ENCODE peak calls at places on chromosomes 13 and 19, in four cellular contexts. B, I, Z and T are unnamed samples.

GRCh38 chr13:113930711-113931637 is 42.9 kb downstream of the C13orf46 start:
- DNase-seq in B (no peak), I (no peak), Z (no peak), T (peak; percentile 83)

GRCh38 chr19:39951065-39951650 is 16.7 kb upstream of the FCGBP start:
- DNase-seq in B (no peak), I (no peak), Z (no peak), T (no peak)

GRCh38 chr19:18443831-18444230 is 5.9 kb upstream of the ISYNA1 start:
- DNase-seq in B (no peak), I (no peak), Z (no peak), T (no peak)

GRCh38 chr13:36395280-36395679 is 37.0 kb upstream of the CCNA1 start:
- DNase-seq in B (peak; percentile 5), I (no peak), Z (peak; percentile 5), T (peak; percentile 77)

GRCh38 chr13:61778531-61778930 is 362.9 kb upstream of the PCDH20 start:
- DNase-seq in B (no peak), I (no peak), Z (no peak), T (no peak)

GRCh38 chr19:54252243-54252642 is 4.8 kb downstream of the LILRB5 start:
- DNase-seq in B (no peak), I (no peak), Z (no peak), T (no peak)

GRCh38 chr13:107370036-107370785 is 802.3 kb upstream of the ARGLU1 start:
- DNase-seq in B (no peak), I (no peak), Z (no peak), T (no peak)

GRCh38 chr13:36344173-36344572 is 2.0 kb downstream of the SPART start:
- DNase-seq in B (no peak), I (peak; percentile 13), Z (no peak), T (peak; percentile 82)

GRCh38 chr19:42386974-42387707 is 3.0 kb downstream of the CNFN start:
- DNase-seq in B (peak; percentile 63), I (peak; percentile 88), Z (peak; percentile 100), T (peak; percentile 58)

GRCh38 chr19:21586341-21587116 is 81.1 kb downstream of the ZNF429 start:
- DNase-seq in B (no peak), I (no peak), Z (no peak), T (no peak)

GRCh38 chr13:40116008-40116407 is 460.5 kb downstream of the COG6 start:
- DNase-seq in B (peak; percentile 73), I (peak; percentile 41), Z (peak; percentile 60), T (peak; percentile 80)

GRCh38 chr13:108269601-108270328 is at the start of gene TNFSF13B:
- DNase-seq in B (peak; percentile 7), I (no peak), Z (no peak), T (peak; percentile 89)

GRCh38 chr13:95643471-95643813 is 1.1 kb downstream of the DZIP1 start:
- DNase-seq in B (peak; percentile 6), I (no peak), Z (no peak), T (no peak)

GRCh38 chr19:16198363-16198636 is 589 bp downstream of the AP1M1 start:
- DNase-seq in B (no peak), I (no peak), Z (no peak), T (no peak)

GRCh38 chr13:24452044-24452443 is 60.5 kb downstream of the PARP4 start:
- DNase-seq in B (no peak), I (no peak), Z (no peak), T (no peak)

DNA sequence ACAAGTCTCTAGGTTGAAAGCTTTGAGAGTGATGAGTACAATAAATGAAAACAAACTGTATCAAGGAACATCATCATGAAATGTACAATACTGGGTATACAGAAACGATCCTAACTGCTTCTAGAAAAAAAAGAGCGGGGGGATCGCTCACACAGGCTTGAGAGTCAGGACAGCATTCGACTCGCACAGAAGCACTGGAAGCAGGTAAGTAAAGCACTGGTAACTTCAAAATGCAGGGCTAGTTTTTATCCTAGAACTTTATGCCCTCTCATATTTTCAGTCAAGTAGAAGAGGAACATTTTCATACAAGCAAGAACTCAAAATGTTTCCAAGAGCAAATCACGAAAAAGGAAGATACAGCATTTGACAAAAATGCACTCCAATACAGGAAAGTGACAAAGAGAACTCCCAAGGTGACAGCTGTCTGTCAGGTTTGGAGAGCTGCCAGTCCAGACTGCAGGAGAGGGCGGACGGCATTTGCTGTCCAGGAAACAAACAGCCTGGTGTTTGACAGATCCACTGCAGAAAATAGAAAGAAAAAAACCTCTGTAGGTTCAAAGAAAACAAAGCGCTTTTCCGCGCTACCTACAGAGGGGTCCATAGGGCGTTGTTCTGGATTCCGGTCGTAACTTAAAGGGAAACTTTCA is 58.2 kb upstream of the XPO4 start:
- DNase-seq in B (peak; percentile 78), I (no peak), Z (no peak), T (peak; percentile 24)
- H3K4me3 ChIP-seq in B (peak overlapping the region; percentile 42), I (no peak overlapping the region), Z (peak overlapping the region; percentile 27), T (peak overlapping the region; percentile 41)

GRCh38 chr13:97948041-97948440 is 5.4 kb upstream of the IPO5 start:
- DNase-seq in B (no peak), I (no peak), Z (no peak), T (no peak)
- TF ChIP-seq MYC in B (no peak), I (no peak), Z (no peak), T (no peak)

GRCh38 chr19:33808399-33808798 is 11.7 kb downstream of the KCTD15 start:
- DNase-seq in B (no peak), I (no peak), Z (no peak), T (no peak)

GRCh38 chr19:33810821-33811220 is 14.2 kb downstream of the KCTD15 start:
- DNase-seq in B (no peak), I (no peak), Z (no peak), T (no peak)

GRCh38 chr19:33811736-33812387 is 15.2 kb downstream of the KCTD15 start:
- DNase-seq in B (no peak), I (no peak), Z (no peak), T (peak; percentile 58)

GRCh38 chr19:33811246-33811645 is 14.6 kb downstream of the KCTD15 start:
- DNase-seq in B (no peak), I (no peak), Z (no peak), T (no peak)

GRCh38 chr19:33809960-33810359 is 13.3 kb downstream of the KCTD15 start:
- DNase-seq in B (no peak), I (no peak), Z (no peak), T (peak; percentile 28)
- H3K4me3 ChIP-seq in B (no peak overlapping the region), I (no peak overlapping the region), Z (no peak overlapping the region), T (no peak overlapping the region)

GRCh38 chr19:55673889-55674288 is 1.1 kb upstream of the EPN1 start:
- DNase-seq in B (no peak), I (peak; percentile 70), Z (no peak), T (no peak)
- TF ChIP-seq MYC in B (no peak), I (no peak), Z (no peak), T (no peak)